ENCODE peak calls at places on chromosomes 2 and 18, in seven cellular contexts. B is T-helper 2 cell; R is dermis blood vessel endothelial cell; S is activated naive CD8-positive, alpha-beta T cell treated with anti-CD3 and anti-CD28 coated beads, Interleukin-2, amount 10 ng/mL, durations not matched to agents 7 days and 5 days; M is EH; U is H54; W is effector memory CD8-positive, alpha-beta T cell. O is an unnamed sample.

GRCh38 chr18:50878345-50879301 is at the start of gene ME2:
- DNase-seq in W (peak), S (peak), R (peak), B (peak), M (peak), U (peak), O (peak)

GRCh38 chr2:202376460-202377307 is 557 bp downstream of the BMPR2 start:
- DNase-seq in M (peak), S (peak), R (peak), U (peak), W (no peak), B (no peak), O (no peak)

GRCh38 chr2:233115761-233116160 is 55.6 kb downstream of the INPP5D start:
- DNase-seq in R (no peak), W (no peak), B (no peak), S (no peak), U (no peak), M (no peak), O (no peak)

GRCh38 chr2:112542123-112542973 is at the start of gene POLR1B:
- DNase-seq in U (peak), S (peak), R (peak), B (peak), M (peak), W (peak), O (peak)

GRCh38 chr18:34655131-34655530 is 55.0 kb upstream of the DTNA start:
- DNase-seq in M (no peak), R (no peak), S (no peak), U (no peak), B (no peak), W (no peak), O (no peak)

GRCh38 chr2:157748371-157749132 is 119.9 kb upstream of the ACVR1C start:
- DNase-seq in B (no peak), M (peak), U (no peak), R (no peak), W (no peak), S (no peak), O (no peak)

GRCh38 chr2:176579608-176580007 is 310.4 kb downstream of the MTX2 start:
- DNase-seq in B (no peak), S (no peak), U (no peak), M (no peak), W (no peak), R (no peak), O (no peak)

GRCh38 chr2:136056077-136056688 is 61.8 kb downstream of the CXCR4 start:
- DNase-seq in B (no peak), U (no peak), M (no peak), S (no peak), W (peak), R (no peak), O (no peak)

GRCh38 chr18:58110398-58110797 is 66.4 kb downstream of the NEDD4L start:
- DNase-seq in U (no peak), B (no peak), R (no peak), M (no peak), W (no peak), S (no peak), O (no peak)

GRCh38 chr18:76727589-76727988 is 94.8 kb upstream of the ZNF236 start:
- DNase-seq in B (no peak), R (no peak), U (no peak), M (no peak), W (no peak), S (no peak), O (no peak)

GRCh38 chr18:49619792-49620191 is 57.9 kb downstream of the LIPG start:
- DNase-seq in B (no peak), M (peak), W (no peak), S (no peak), R (no peak), U (no peak), O (no peak)

GRCh38 chr18:27728659-27729058 is 448.3 kb downstream of the CDH2 start:
- DNase-seq in M (no peak), U (no peak), W (no peak), R (no peak), B (no peak), S (no peak), O (no peak)

GRCh38 chr2:16870677-16871076 is 205.0 kb upstream of the CYRIA start:
- DNase-seq in S (no peak), W (no peak), R (no peak), U (no peak), B (no peak), M (no peak), O (no peak)

GRCh38 chr18:44090453-44090852 is 590.2 kb upstream of the SETBP1 start:
- DNase-seq in S (no peak), R (peak), W (no peak), B (no peak), U (no peak), M (no peak), O (no peak)

GRCh38 chr2:230658877-230659652 is 53.6 kb upstream of the CAB39 start:
- DNase-seq in S (peak), R (no peak), B (no peak), M (no peak), U (no peak), W (no peak), O (no peak)

GRCh38 chr2:65562890-65563289 is 130.5 kb upstream of the SPRED2 start:
- DNase-seq in W (no peak), S (no peak), R (no peak), M (no peak), U (no peak), B (no peak), O (no peak)

GRCh38 chr2:239266779-239267410 is 133.9 kb downstream of the HDAC4 start:
- DNase-seq in S (no peak), U (no peak), B (no peak), R (no peak), M (no peak), W (no peak), O (no peak)

GRCh38 chr2:196073521-196073920 is 4.9 kb upstream of the DNAH7 start:
- DNase-seq in B (no peak), M (no peak), U (no peak), W (no peak), S (no peak), R (no peak), O (no peak)

GRCh38 chr2:235319095-235319494 is 174.7 kb upstream of the AGAP1 start:
- DNase-seq in S (no peak), W (no peak), M (no peak), U (no peak), R (no peak), B (no peak), O (no peak)

GRCh38 chr2:109439897-109440506 is 173.8 kb downstream of the SEPTIN10 start:
- DNase-seq in S (no peak), B (no peak), M (no peak), R (no peak), W (no peak), U (no peak), O (no peak)

GRCh38 chr18:4063545-4063944 is 391.6 kb downstream of the DLGAP1 start:
- DNase-seq in B (no peak), W (no peak), R (no peak), M (no peak), U (no peak), S (no peak), O (no peak)

GRCh38 chr2:225582355-225583116 is 183.0 kb downstream of the NYAP2 start:
- DNase-seq in U (no peak), W (no peak), B (no peak), S (no peak), M (no peak), R (no peak), O (no peak)

GRCh38 chr2:26396734-26397298 is 4.9 kb upstream of the DRC1 start:
- DNase-seq in B (no peak), R (no peak), M (no peak), U (no peak), W (no peak), S (no peak), O (no peak)

GRCh38 chr2:37379881-37380296 is 35.5 kb downstream of the QPCT start:
- DNase-seq in W (no peak), U (no peak), S (no peak), R (peak), B (no peak), M (peak), O (no peak)

GRCh38 chr2:242010567-242011513 is 141.3 kb downstream of the RTP5 start:
- DNase-seq in M (peak), W (no peak), S (no peak), R (no peak), U (no peak), B (no peak), O (no peak)

GRCh38 chr18:46199515-46200147 is 95.4 kb downstream of the HAUS1 start:
- DNase-seq in S (no peak), U (no peak), B (no peak), W (no peak), R (peak), M (peak), O (no peak)

GRCh38 chr2:83368916-83369315 is 1090.2 kb downstream of the SUCLG1 start:
- DNase-seq in S (no peak), B (no peak), R (no peak), U (no peak), M (peak), W (no peak), O (no peak)

GRCh38 chr2:125405816-125406215 is 1250.1 kb upstream of the GYPC start:
- DNase-seq in W (no peak), B (no peak), U (peak), R (peak), M (peak), S (no peak), O (no peak)

GRCh38 chr2:84386326-84386995 is 72.6 kb downstream of the SUCLG1 start:
- DNase-seq in R (no peak), W (no peak), S (no peak), U (no peak), M (no peak), B (no peak), O (no peak)

GRCh38 chr2:188734688-188735087 is 239.5 kb upstream of the COL3A1 start:
- DNase-seq in R (no peak), M (peak), W (no peak), B (no peak), U (no peak), S (no peak), O (no peak)